ENCODE peak calls at places on chromosomes 3 and 15, in nine cellular contexts. U, W, A, X, K, H, Z, O and M are unnamed samples.

GRCh38 chr3:47161983-47162694 is 1.8 kb downstream of the SETD2 start:
- DNase-seq in K (no peak), W (no peak), Z (peak), X (no peak), U (peak), O (no peak), A (no peak), H (no peak), M (no peak)

GRCh38 chr3:63096248-63097058 is 181.7 kb upstream of the SYNPR start:
- DNase-seq in K (no peak), X (no peak), Z (no peak), U (no peak), W (no peak), A (no peak), H (no peak), O (no peak), M (no peak)

GRCh38 chr15:80489030-80489594 is 84.9 kb downstream of the ARNT2 start:
- DNase-seq in A (no peak), K (no peak), H (no peak), Z (peak), O (no peak), X (no peak), W (no peak), U (peak), M (no peak)

GRCh38 chr15:87322845-87323244 is 933.7 kb downstream of the NTRK3 start:
- DNase-seq in K (no peak), A (no peak), H (no peak), U (no peak), Z (no peak), O (no peak), X (no peak), W (no peak), M (no peak)

GRCh38 chr3:185737020-185737419 is 87.8 kb downstream of the IGF2BP2 start:
- DNase-seq in U (peak), A (no peak), X (no peak), W (no peak), Z (no peak), O (no peak), H (no peak), K (no peak), M (no peak)

GRCh38 chr3:189392969-189393368 is 221.2 kb downstream of the TPRG1 start:
- DNase-seq in H (no peak), O (no peak), K (peak), U (peak), X (no peak), A (no peak), W (no peak), Z (no peak), M (no peak)

GRCh38 chr15:94397377-94397776 is 166.0 kb downstream of the MCTP2 start:
- DNase-seq in Z (no peak), O (no peak), A (no peak), K (peak), U (no peak), H (peak), X (no peak), W (no peak), M (no peak)

GRCh38 chr3:127384717-127385539 is 97.1 kb upstream of the PRR20G start:
- DNase-seq in O (no peak), A (no peak), U (no peak), X (no peak), Z (no peak), K (no peak), W (no peak), H (no peak), M (no peak)

GRCh38 chr3:56314842-56315241 is 153.4 kb downstream of the ERC2 start:
- DNase-seq in A (no peak), K (peak), H (no peak), Z (no peak), O (no peak), U (peak), X (no peak), W (no peak), M (no peak)

GRCh38 chr3:5330152-5330810 is 142.8 kb downstream of the EDEM1 start:
- DNase-seq in W (no peak), A (no peak), O (no peak), X (no peak), Z (no peak), H (no peak), K (peak), U (peak), M (no peak)

GRCh38 chr3:156682491-156682890 is 8.1 kb downstream of the TIPARP start:
- DNase-seq in K (no peak), Z (no peak), A (no peak), W (no peak), X (no peak), H (no peak), U (no peak), O (no peak), M (no peak)

GRCh38 chr3:147371141-147371540 is 35.2 kb downstream of the ZIC4 start:
- DNase-seq in X (no peak), Z (no peak), K (no peak), O (no peak), A (no peak), W (no peak), H (peak), U (no peak), M (no peak)

GRCh38 chr15:41241251-41241964 is 10.3 kb downstream of the CHP1 start:
- DNase-seq in W (no peak), Z (no peak), O (no peak), U (peak), X (no peak), H (no peak), K (peak), A (no peak), M (no peak)

GRCh38 chr15:56837281-56837680 is 81.2 kb upstream of the TCF12 start:
- DNase-seq in K (peak), A (no peak), U (peak), X (no peak), O (no peak), W (no peak), Z (no peak), H (no peak), M (no peak)

GRCh38 chr3:33513262-33513863 is 73.2 kb upstream of the UBP1 start:
- DNase-seq in X (no peak), H (no peak), A (no peak), O (no peak), W (no peak), K (no peak), U (no peak), Z (no peak), M (no peak)